ENCODE peak calls at places on chromosomes 4 and X, in ten cellular contexts. T is uterus, W is astrocyte, L is cardiac muscle cell, K is body of pancreas, Y is prostate gland, Q is lower lobe of right lung, H is tibial nerve, D is ovary, F is IMR-90. N is an unnamed sample.

GRCh38 chr4:145881991-145882390 is 56.6 kb downstream of the ZNF827 start:
- DNase-seq in T (no peak), W (no peak), L (no peak), K (peak; percentile 89), Y (peak; percentile 76), Q (peak; percentile 63), H (no peak), D (no peak), F (no peak), N (no peak)

GRCh38 chr4:14893713-14894112 is 108.6 kb upstream of the CPEB2 start:
- DNase-seq in T (no peak), W (no peak), L (no peak), K (no peak), Y (no peak), Q (no peak), H (no peak), D (no peak), F (no peak), N (no peak)

GRCh38 chr4:16788893-16789292 is 109.6 kb downstream of the LDB2 start:
- DNase-seq in T (no peak), W (no peak), L (no peak), K (no peak), Y (no peak), Q (no peak), H (no peak), D (no peak), F (no peak), N (no peak)

GRCh38 chr4:150212927-150213326 is 134.7 kb downstream of the DCLK2 start:
- DNase-seq in T (no peak), W (no peak), L (no peak), K (peak; percentile 26), Y (no peak), Q (no peak), H (no peak), D (no peak), F (no peak), N (no peak)

GRCh38 chrX:48683411-48683982 is at the start of gene WAS:
- DNase-seq in T (no peak), W (no peak), L (no peak), K (no peak), Y (no peak), Q (peak; percentile 60), H (no peak), D (no peak), F (no peak), N (peak; percentile 28)

GRCh38 chr4:78610546-78611214 is 59.1 kb downstream of the ANXA3 start:
- DNase-seq in T (no peak), W (peak; percentile 60), L (no peak), K (no peak), Y (no peak), Q (no peak), H (no peak), D (no peak), F (peak; percentile 41), N (no peak)

GRCh38 chr4:180052629-180053028 is 2190.6 kb upstream of the TENM3 start:
- DNase-seq in T (no peak), W (no peak), L (no peak), K (no peak), Y (no peak), Q (no peak), H (no peak), D (no peak), F (no peak), N (no peak)

GRCh38 chr4:76803522-76803921 is 94.4 kb downstream of the SOWAHB start:
- DNase-seq in T (peak; percentile 64), W (peak; percentile 97), L (no peak), K (no peak), Y (no peak), Q (no peak), H (no peak), D (peak; percentile 63), F (peak; percentile 92), N (no peak)

GRCh38 chr4:156321203-156321602 is 367.5 kb upstream of the CTSO start:
- DNase-seq in T (no peak), W (peak; percentile 98), L (no peak), K (no peak), Y (no peak), Q (no peak), H (no peak), D (no peak), F (peak; percentile 94), N (no peak)

GRCh38 chr4:33579951-33580350 is 2664.4 kb downstream of the ARAP2 start:
- DNase-seq in T (no peak), W (no peak), L (no peak), K (no peak), Y (no peak), Q (no peak), H (no peak), D (no peak), F (no peak), N (no peak)

GRCh38 chr4:10157478-10158354 is 41.1 kb upstream of the WDR1 start:
- DNase-seq in T (peak; percentile 46), W (peak; percentile 52), L (peak; percentile 74), K (peak; percentile 66), Y (peak; percentile 64), Q (peak; percentile 51), H (peak; percentile 17), D (peak; percentile 44), F (peak; percentile 81), N (peak; percentile 20)

GRCh38 chr4:182142146-182143085 is 100.8 kb upstream of the TENM3 start:
- DNase-seq in T (peak; percentile 19), W (peak; percentile 71), L (peak; percentile 44), K (peak; percentile 20), Y (no peak), Q (no peak), H (no peak), D (no peak), F (peak; percentile 58), N (no peak)

GRCh38 chr4:18106620-18107019 is 85.1 kb upstream of the LCORL start:
- DNase-seq in T (no peak), W (no peak), L (no peak), K (peak; percentile 10), Y (no peak), Q (no peak), H (no peak), D (no peak), F (no peak), N (no peak)

GRCh38 chrX:105636667-105637066 is 185.7 kb upstream of the NRK start:
- DNase-seq in T (no peak), W (no peak), L (no peak), K (no peak), Y (no peak), Q (no peak), H (no peak), D (no peak), F (no peak), N (no peak)

GRCh38 chr4:44928785-44929184 is 202.4 kb upstream of the GNPDA2 start:
- DNase-seq in T (no peak), W (no peak), L (no peak), K (no peak), Y (no peak), Q (no peak), H (no peak), D (no peak), F (no peak), N (no peak)

GRCh38 chr4:44931720-44932119 is 205.4 kb upstream of the GNPDA2 start:
- DNase-seq in T (no peak), W (no peak), L (no peak), K (no peak), Y (no peak), Q (no peak), H (no peak), D (no peak), F (no peak), N (no peak)

GRCh38 chr4:44928062-44928380 is 201.7 kb upstream of the GNPDA2 start:
- DNase-seq in T (no peak), W (no peak), L (no peak), K (no peak), Y (no peak), Q (no peak), H (no peak), D (no peak), F (no peak), N (no peak)

GRCh38 chr4:44927361-44928061 is 201.2 kb upstream of the GNPDA2 start:
- DNase-seq in T (no peak), W (peak; percentile 1), L (peak; percentile 63), K (no peak), Y (no peak), Q (no peak), H (no peak), D (no peak), F (peak; percentile 14), N (no peak)
- TF ChIP-seq CTCF in T (peak; percentile 29), W (peak; percentile 53), L (peak; percentile 48), K (peak; percentile 59), Y (no peak), Q (peak; percentile 35), H (no peak), D (no peak), F (peak; percentile 50), N (no peak)

DNA sequence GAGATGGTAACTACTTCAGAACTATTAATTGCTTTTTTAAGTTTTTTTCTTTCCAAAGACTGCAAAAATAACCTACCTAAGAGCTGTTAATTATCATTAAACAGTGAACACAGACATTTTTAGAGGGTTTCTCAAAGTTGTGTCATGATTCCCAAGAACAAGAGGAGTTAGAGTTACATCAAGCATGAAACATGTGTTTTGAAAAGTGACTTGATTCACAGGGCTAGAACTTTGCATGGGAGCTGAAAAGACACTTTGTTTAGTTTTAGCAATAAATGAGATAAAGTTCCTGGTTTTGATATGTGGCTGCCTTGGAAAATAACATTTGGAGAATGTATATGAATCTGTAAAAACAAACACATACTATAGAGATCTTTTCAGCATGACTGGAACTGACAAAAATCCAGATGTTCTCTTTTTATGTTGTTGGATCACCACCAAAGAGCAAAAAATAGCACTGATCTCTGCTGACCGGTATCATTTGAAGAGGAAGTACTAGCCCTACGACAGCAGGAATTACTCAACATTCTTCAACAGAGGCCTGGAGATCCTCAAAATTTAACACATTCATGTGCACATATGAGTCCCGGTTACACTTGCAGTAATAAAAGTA is 173.0 kb upstream of the PCDH18 start:
- DNase-seq in T (no peak), W (peak; percentile 81), L (peak; percentile 55), K (no peak), Y (no peak), Q (no peak), H (no peak), D (no peak), F (peak; percentile 97), N (no peak)
- H3K27ac ChIP-seq in T (peak overlapping the region; percentile 77), W (peak overlapping the region; percentile 22), L (peak overlapping the region; percentile 65), K (no peak overlapping the region), Y (no peak overlapping the region), Q (no peak overlapping the region), H (peak overlapping the region; percentile 63), D (peak overlapping the region; percentile 19), F (peak overlapping the region; percentile 93), N (no peak overlapping the region)

DNA sequence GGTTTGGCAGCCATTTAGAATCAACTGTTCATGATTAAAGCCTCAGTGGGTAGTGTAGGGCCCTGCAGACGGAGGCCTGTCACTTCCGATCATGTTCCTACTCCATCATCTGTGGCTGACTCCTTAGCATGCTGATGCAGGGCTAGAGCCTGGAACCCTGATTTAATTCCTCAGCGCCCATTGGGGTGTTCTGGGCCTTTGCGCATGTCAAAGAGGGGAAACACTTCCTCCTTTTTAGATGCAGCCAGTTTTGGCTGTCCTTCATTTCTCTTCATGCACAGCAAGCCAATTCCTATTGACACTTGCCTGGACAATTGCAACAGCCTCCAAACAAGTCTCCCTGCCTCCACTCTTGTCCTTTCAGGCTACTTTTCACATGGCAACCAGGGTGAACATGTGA is 51.9 kb upstream of the MAGEA4 start:
- DNase-seq in T (no peak), W (no peak), L (no peak), K (no peak), Y (no peak), Q (no peak), H (no peak), D (no peak), F (no peak), N (no peak)
- H3K27me3 ChIP-seq in T (no peaks in the 10 kb centered on the region), W (no peaks in the 10 kb centered on the region), L (no peaks in the 10 kb centered on the region), K (no peaks in the 10 kb centered on the region), Y (no peaks in the 10 kb centered on the region), Q (no peaks in the 10 kb centered on the region), H (no peaks in the 10 kb centered on the region), D (no peaks in the 10 kb centered on the region), F (no peaks in the 10 kb centered on the region), N (no peaks in the 10 kb centered on the region)

GRCh38 chr4:25792200-25792791 is 70.5 kb downstream of the SEL1L3 start:
- DNase-seq in T (no peak), W (no peak), L (peak; percentile 47), K (peak; percentile 88), Y (no peak), Q (no peak), H (no peak), D (no peak), F (no peak), N (no peak)
- TF ChIP-seq CTCF in T (no peak), W (peak; percentile 25), L (peak; percentile 39), K (peak; percentile 65), Y (no peak), Q (peak; percentile 50), H (no peak), D (no peak), F (peak; percentile 11), N (no peak)